ENCODE peak calls at places on chromosomes 2 and 18, in four cellular contexts. N, M, S and B are unnamed samples.

GRCh38 chr18:44697315-44697714 is 16.6 kb downstream of the SETBP1 start:
- DNase-seq in N (no peak), M (no peak), S (no peak), B (no peak)

GRCh38 chr2:202056611-202057010 is 16.4 kb upstream of the KIAA2012 start:
- DNase-seq in S (no peak), N (no peak), M (no peak), B (no peak)

GRCh38 chr2:105872142-105872728 is 127.5 kb downstream of the NCK2 start:
- DNase-seq in N (no peak), M (no peak), S (peak), B (no peak)

GRCh38 chr2:38233231-38233983 is 143.7 kb downstream of the ATL2 start:
- DNase-seq in S (no peak), M (no peak), N (no peak), B (no peak)

GRCh38 chr2:34734042-34734441 is 1134.9 kb upstream of the FAM98A start:
- DNase-seq in M (no peak), N (no peak), S (no peak), B (no peak)

GRCh38 chr2:28347596-28347995 is 45.1 kb upstream of the FOSL2 start:
- DNase-seq in M (no peak), N (no peak), S (no peak), B (no peak)

GRCh38 chr18:78138993-78139496 is 840.6 kb upstream of the SALL3 start:
- DNase-seq in N (no peak), M (no peak), S (peak), B (no peak)

GRCh38 chr2:158723921-158724802 is 71.0 kb upstream of the DAPL1 start:
- DNase-seq in S (no peak), N (no peak), M (no peak), B (peak)

GRCh38 chr2:135756692-135757091 is 15.0 kb downstream of the UBXN4 start:
- DNase-seq in M (no peak), N (no peak), S (no peak), B (no peak)

GRCh38 chr2:288002-288742 is at the start of gene ALKAL2:
- DNase-seq in S (no peak), N (no peak), M (peak), B (peak)

GRCh38 chr2:207231106-207231860 is 65.5 kb upstream of the KLF7 start:
- DNase-seq in S (no peak), N (no peak), M (no peak), B (no peak)

GRCh38 chr2:127859712-127860085 is 1.7 kb upstream of the POLR2D start:
- DNase-seq in M (peak), N (peak), S (peak), B (no peak)

GRCh38 chr2:53202063-53202462 is 565.5 kb upstream of the CHAC2 start:
- DNase-seq in S (peak), N (no peak), M (peak), B (no peak)

GRCh38 chr2:118967124-118967880 is 25.3 kb downstream of the MARCO start:
- DNase-seq in N (no peak), S (no peak), M (no peak), B (peak)

GRCh38 chr18:34364699-34365098 is 140.0 kb upstream of the NOL4 start:
- DNase-seq in S (no peak), M (no peak), N (no peak), B (no peak)

GRCh38 chr2:102268529-102269524 is 42.5 kb upstream of the IL1RL1 start:
- DNase-seq in M (no peak), N (no peak), S (no peak), B (no peak)

GRCh38 chr2:146209842-146210275 is 1635.0 kb upstream of the ACVR2A start:
- DNase-seq in S (no peak), M (no peak), N (no peak), B (no peak)

GRCh38 chr2:152222975-152223638 is 47.5 kb upstream of the STAM2 start:
- DNase-seq in M (peak), N (no peak), S (peak), B (no peak)

GRCh38 chr2:1976112-1976511 is 231.8 kb upstream of the PXDN start:
- DNase-seq in S (no peak), N (no peak), M (no peak), B (no peak)

GRCh38 chr2:101952551-101952950 is 39.2 kb upstream of the IL1R2 start:
- DNase-seq in M (no peak), S (no peak), N (no peak), B (no peak)

GRCh38 chr2:190524928-190525327 is 9.6 kb downstream of the NEMP2 start:
- DNase-seq in S (no peak), M (no peak), N (no peak), B (no peak)

GRCh38 chr2:43005211-43005974 is 213.0 kb upstream of the HAAO start:
- DNase-seq in M (peak), S (peak), N (no peak), B (no peak)

GRCh38 chr2:112257575-112257974 is 2.7 kb upstream of the ZC3H8 start:
- DNase-seq in N (no peak), M (no peak), S (no peak), B (no peak)

GRCh38 chr2:104025296-104025695 is 828.6 kb upstream of the POU3F3 start:
- DNase-seq in N (no peak), M (no peak), S (no peak), B (no peak)

GRCh38 chr2:3533836-3534235 is 14.5 kb upstream of the ADI1 start:
- DNase-seq in S (no peak), N (no peak), M (no peak), B (no peak)

GRCh38 chr2:1501196-1501851 is 88.1 kb downstream of the TPO start:
- DNase-seq in M (no peak), S (peak), N (no peak), B (no peak)

GRCh38 chr18:6401687-6402086 is 13.0 kb downstream of the L3MBTL4 start:
- DNase-seq in S (no peak), N (no peak), M (no peak), B (no peak)

GRCh38 chr2:228767196-228767595 is 503.9 kb downstream of the PID1 start:
- DNase-seq in N (no peak), M (no peak), S (no peak), B (no peak)

GRCh38 chr2:48767330-48767729 is 11.8 kb upstream of the LHCGR start:
- DNase-seq in N (no peak), M (no peak), S (no peak), B (no peak)

GRCh38 chr2:145874466-145874865 is 1354.5 kb upstream of the ZEB2 start:
- DNase-seq in M (no peak), N (no peak), S (no peak), B (no peak)

GRCh38 chr2:74941284-74941683 is 17.2 kb upstream of the POLE4 start:
- DNase-seq in M (no peak), S (no peak), N (no peak), B (no peak)

GRCh38 chr2:212027681-212028628 is 510.6 kb downstream of the ERBB4 start:
- DNase-seq in N (no peak), M (no peak), S (no peak), B (no peak)

GRCh38 chr2:69762513-69763494 is 20.9 kb downstream of the ANXA4 start:
- DNase-seq in M (no peak), N (no peak), S (peak), B (no peak)

GRCh38 chr2:85549826-85550225 is 10.9 kb downstream of the MAT2A start:
- DNase-seq in N (no peak), M (no peak), S (no peak), B (no peak)

GRCh38 chr2:18648161-18648560 is 58.8 kb upstream of the NT5C1B start:
- DNase-seq in N (no peak), S (no peak), M (no peak), B (no peak)

GRCh38 chr2:15583831-15584230 is 7.8 kb upstream of the DDX1 start:
- DNase-seq in S (no peak), M (no peak), N (no peak), B (no peak)

GRCh38 chr18:59742325-59743111 is 45.3 kb upstream of the CCBE1 start:
- DNase-seq in S (peak), N (no peak), M (no peak), B (no peak)

GRCh38 chr2:33430856-33431255 is 45.6 kb upstream of the RASGRP3 start:
- DNase-seq in M (no peak), S (no peak), N (no peak), B (no peak)

GRCh38 chr18:58863539-58864145 is 1.0 kb upstream of the ZNF532 start:
- DNase-seq in S (peak), M (peak), N (peak), B (no peak)

GRCh38 chr2:79876430-79876829 is 363.6 kb downstream of the CTNNA2 start:
- DNase-seq in M (peak), S (peak), N (no peak), B (no peak)

GRCh38 chr2:72887032-72887835 is at the start of gene SPR:
- DNase-seq in M (peak), S (peak), N (peak), B (no peak)
- TF ChIP-seq POLR2A in M (peak), S (no peak), N (no peak), B (no peak)

DNA sequence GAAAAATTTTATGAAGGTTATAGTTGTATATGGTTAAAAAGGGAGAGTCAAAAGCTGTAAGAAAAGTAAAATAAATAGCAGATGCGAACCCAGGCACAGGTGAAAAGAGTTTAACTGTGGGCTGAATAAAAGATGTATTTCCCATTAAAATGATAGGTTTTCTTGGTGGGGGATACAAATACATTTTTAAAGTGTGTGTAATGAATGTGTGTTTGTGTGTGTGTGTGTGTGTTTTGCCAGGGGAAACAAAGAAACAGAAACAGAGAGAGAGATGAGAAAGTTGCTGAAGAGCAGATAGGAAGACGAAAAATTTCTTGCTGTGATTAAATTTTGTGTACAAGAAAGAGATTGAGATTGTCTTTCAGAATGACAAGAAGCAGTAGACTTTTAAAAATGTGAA is 12.1 kb downstream of the TFPI start:
- DNase-seq in S (no peak), N (no peak), M (no peak), B (no peak)
- H3K27ac ChIP-seq in S (peak), N (peak), M (no peak), B (peak)

GRCh38 chr18:24544949-24545348 is 84.5 kb downstream of the HRH4 start:
- DNase-seq in S (no peak), N (no peak), M (no peak), B (no peak)

GRCh38 chr18:24546304-24546703 is 85.9 kb downstream of the HRH4 start:
- DNase-seq in N (no peak), S (no peak), M (no peak), B (no peak)

GRCh38 chr18:24540896-24541295 is 80.5 kb downstream of the HRH4 start:
- DNase-seq in S (no peak), M (no peak), N (no peak), B (no peak)

GRCh38 chr18:24543408-24544140 is 83.1 kb downstream of the HRH4 start:
- DNase-seq in M (no peak), N (no peak), S (no peak), B (no peak)

DNA sequence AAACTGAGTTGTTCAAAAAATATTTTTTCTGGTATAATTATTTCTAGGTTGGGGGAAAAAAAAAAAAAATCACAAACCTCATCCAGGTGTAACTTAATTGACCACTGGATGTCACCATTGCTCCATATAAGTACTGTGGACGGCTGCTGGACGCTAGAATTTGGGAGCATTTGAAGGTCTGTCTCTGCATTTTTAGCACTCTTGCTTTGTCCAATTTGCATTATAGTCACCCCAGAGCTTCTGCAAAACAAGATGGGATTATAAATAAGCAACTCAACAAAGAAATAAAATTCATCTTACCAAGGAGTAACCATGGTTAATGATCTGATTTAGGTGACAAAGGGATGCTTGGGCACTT is 83.7 kb downstream of the HRH4 start:
- DNase-seq in S (peak), M (no peak), N (no peak), B (no peak)
- TF ChIP-seq CTCF in S (no peak), M (peak), N (peak), B (no peak)

DNA sequence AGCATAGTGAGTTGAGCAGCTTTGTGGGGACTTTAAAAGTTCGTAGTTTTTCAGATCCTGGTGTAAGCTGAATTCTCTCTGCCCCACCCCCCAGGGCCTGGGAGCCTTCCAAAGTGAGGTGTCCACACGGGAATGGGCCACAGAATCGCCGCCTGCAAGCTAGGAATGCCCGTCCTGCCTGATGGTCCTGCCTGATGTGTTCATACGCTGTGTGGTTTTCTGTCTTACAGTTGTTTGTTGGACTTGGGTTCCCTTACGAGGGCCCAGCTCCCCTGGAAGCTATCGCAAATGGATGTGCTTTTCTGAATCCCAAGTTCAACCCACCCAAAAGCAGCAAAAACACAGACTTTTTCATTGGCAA is 158.7 kb downstream of the MGAT5 start:
- DNase-seq in S (no peak), N (no peak), M (peak), B (no peak)
- TF ChIP-seq POLR2A in S (no peak), N (no peak), M (peak), B (no peak)

GRCh38 chr2:239311132-239312040 is 89.4 kb downstream of the HDAC4 start:
- DNase-seq in M (peak), N (no peak), S (peak), B (peak)
- H3K27ac ChIP-seq in M (no peak), N (peak), S (no peak), B (peak)

GRCh38 chr2:36380624-36381481 is 25.3 kb downstream of the CRIM1 start:
- DNase-seq in N (no peak), S (peak), M (peak), B (no peak)

GRCh38 chr2:36374586-36374985 is 19.0 kb downstream of the CRIM1 start:
- DNase-seq in S (no peak), N (no peak), M (no peak), B (no peak)

GRCh38 chr2:36379710-36380448 is 24.3 kb downstream of the CRIM1 start:
- DNase-seq in S (no peak), N (no peak), M (no peak), B (no peak)

GRCh38 chr2:36376319-36376765 is 20.8 kb downstream of the CRIM1 start:
- DNase-seq in M (peak), N (peak), S (peak), B (no peak)

GRCh38 chr2:36376992-36377738 is 21.6 kb downstream of the CRIM1 start:
- DNase-seq in S (peak), M (peak), N (no peak), B (no peak)
- TF ChIP-seq CTCF in S (no peak), M (no peak), N (no peak), B (no peak)